ENCODE peak calls at places on chromosomes 12 and 14, in five cellular contexts. One of them, this sample, is unnamed.
A peak's percentile ranks its signal among the peaks of the same experiment; 100 is the strongest.

GRCh38 chr12:124844411-124845397 is 19.0 kb downstream of the SCARB1 start:
- DNase-seq in COR-L47: no peak
- DNase-seq in epithelial cell of esophagus: no peak
- DNase-seq in CD8-positive, alpha-beta memory T cell: no peak
- DNase-seq in cerebellar cortex: no peak
- DNase-seq in this sample: no peak

GRCh38 chr12:75715682-75716081 is 204.3 kb upstream of the KRR1 start:
- DNase-seq in COR-L47: no peak
- DNase-seq in epithelial cell of esophagus: no peak
- DNase-seq in CD8-positive, alpha-beta memory T cell: no peak
- DNase-seq in cerebellar cortex: no peak
- DNase-seq in this sample: no peak

GRCh38 chr12:55743131-55743921 is 404 bp downstream of the GDF11 start:
- DNase-seq in COR-L47: peak; percentile 65
- DNase-seq in epithelial cell of esophagus: peak; percentile 72
- DNase-seq in CD8-positive, alpha-beta memory T cell: peak; percentile 78
- DNase-seq in cerebellar cortex: peak; percentile 52
- DNase-seq in this sample: no peak

GRCh38 chr14:103834956-103835355 is 12.4 kb downstream of the PPP1R13B start:
- DNase-seq in COR-L47: no peak
- DNase-seq in epithelial cell of esophagus: no peak
- DNase-seq in CD8-positive, alpha-beta memory T cell: no peak
- DNase-seq in cerebellar cortex: no peak
- DNase-seq in this sample: no peak

GRCh38 chr12:7137868-7138267 is 7.7 kb downstream of the CLSTN3 start:
- DNase-seq in COR-L47: no peak
- DNase-seq in epithelial cell of esophagus: peak; percentile 45
- DNase-seq in CD8-positive, alpha-beta memory T cell: no peak
- DNase-seq in cerebellar cortex: no peak
- DNase-seq in this sample: no peak

GRCh38 chr14:95488376-95489162 is 27.9 kb downstream of the SYNE3 start:
- DNase-seq in COR-L47: no peak
- DNase-seq in epithelial cell of esophagus: no peak
- DNase-seq in CD8-positive, alpha-beta memory T cell: no peak
- DNase-seq in cerebellar cortex: no peak
- DNase-seq in this sample: no peak

GRCh38 chr12:97276198-97276580 is 186.4 kb upstream of the RMST start:
- DNase-seq in COR-L47: peak; percentile 81
- DNase-seq in epithelial cell of esophagus: no peak
- DNase-seq in CD8-positive, alpha-beta memory T cell: no peak
- DNase-seq in cerebellar cortex: peak; percentile 1
- DNase-seq in this sample: no peak

GRCh38 chr14:75971509-75971908 is 10.3 kb downstream of the TGFB3 start:
- DNase-seq in COR-L47: no peak
- DNase-seq in epithelial cell of esophagus: no peak
- DNase-seq in CD8-positive, alpha-beta memory T cell: no peak
- DNase-seq in cerebellar cortex: peak; percentile 86
- DNase-seq in this sample: no peak

GRCh38 chr14:51157012-51157411 is 62.1 kb upstream of the TRIM9 start:
- DNase-seq in COR-L47: peak; percentile 54
- DNase-seq in epithelial cell of esophagus: peak; percentile 49
- DNase-seq in CD8-positive, alpha-beta memory T cell: no peak
- DNase-seq in cerebellar cortex: peak; percentile 21
- DNase-seq in this sample: peak; percentile 25

GRCh38 chr14:71438684-71439083 is 493.5 kb upstream of the RGS6 start:
- DNase-seq in COR-L47: no peak
- DNase-seq in epithelial cell of esophagus: no peak
- DNase-seq in CD8-positive, alpha-beta memory T cell: no peak
- DNase-seq in cerebellar cortex: peak; percentile 31
- DNase-seq in this sample: no peak

GRCh38 chr14:98290596-98290995 is 981.4 kb downstream of the BCL11B start:
- DNase-seq in COR-L47: no peak
- DNase-seq in epithelial cell of esophagus: peak; percentile 94
- DNase-seq in CD8-positive, alpha-beta memory T cell: no peak
- DNase-seq in cerebellar cortex: no peak
- DNase-seq in this sample: peak; percentile 66

GRCh38 chr12:2023365-2023764 is 19.1 kb upstream of the DCP1B start:
- DNase-seq in COR-L47: no peak
- DNase-seq in epithelial cell of esophagus: peak; percentile 18
- DNase-seq in CD8-positive, alpha-beta memory T cell: no peak
- DNase-seq in cerebellar cortex: no peak
- DNase-seq in this sample: peak; percentile 18

GRCh38 chr14:24673534-24674203 is 39.7 kb upstream of the GZMB start:
- DNase-seq in COR-L47: no peak
- DNase-seq in epithelial cell of esophagus: peak; percentile 85
- DNase-seq in CD8-positive, alpha-beta memory T cell: peak; percentile 84
- DNase-seq in cerebellar cortex: no peak
- DNase-seq in this sample: peak; percentile 91

GRCh38 chr14:101082036-101082435 is 178.5 kb upstream of the RTL1 start:
- DNase-seq in COR-L47: no peak
- DNase-seq in epithelial cell of esophagus: no peak
- DNase-seq in CD8-positive, alpha-beta memory T cell: no peak
- DNase-seq in cerebellar cortex: no peak
- DNase-seq in this sample: no peak

GRCh38 chr12:25864287-25864686 is 94.2 kb upstream of the RASSF8 start:
- DNase-seq in COR-L47: no peak
- DNase-seq in epithelial cell of esophagus: no peak
- DNase-seq in CD8-positive, alpha-beta memory T cell: no peak
- DNase-seq in cerebellar cortex: no peak
- DNase-seq in this sample: no peak

GRCh38 chr12:127257366-127257935 is 1009.5 kb upstream of the TMEM132C start:
- DNase-seq in COR-L47: no peak
- DNase-seq in epithelial cell of esophagus: peak; percentile 61
- DNase-seq in CD8-positive, alpha-beta memory T cell: no peak
- DNase-seq in cerebellar cortex: no peak
- DNase-seq in this sample: peak; percentile 28

GRCh38 chr12:131364903-131365820 is 345.7 kb upstream of the SFSWAP start:
- DNase-seq in COR-L47: no peak
- DNase-seq in epithelial cell of esophagus: no peak
- DNase-seq in CD8-positive, alpha-beta memory T cell: no peak
- DNase-seq in cerebellar cortex: no peak
- DNase-seq in this sample: no peak

GRCh38 chr12:89016970-89017778 is 335.1 kb downstream of the DUSP6 start:
- DNase-seq in COR-L47: peak; percentile 75
- DNase-seq in epithelial cell of esophagus: peak; percentile 77
- DNase-seq in CD8-positive, alpha-beta memory T cell: peak; percentile 45
- DNase-seq in cerebellar cortex: peak; percentile 79
- DNase-seq in this sample: peak; percentile 76

GRCh38 chr14:65972346-65972745 is 513.8 kb upstream of the CCDC196 start:
- DNase-seq in COR-L47: no peak
- DNase-seq in epithelial cell of esophagus: no peak
- DNase-seq in CD8-positive, alpha-beta memory T cell: no peak
- DNase-seq in cerebellar cortex: no peak
- DNase-seq in this sample: no peak

GRCh38 chr14:22478670-22479069 is 110.4 kb downstream of the DAD1 start:
- DNase-seq in COR-L47: no peak
- DNase-seq in epithelial cell of esophagus: no peak
- DNase-seq in CD8-positive, alpha-beta memory T cell: no peak
- DNase-seq in cerebellar cortex: peak; percentile 56
- DNase-seq in this sample: no peak

GRCh38 chr12:20011200-20011599 is 357.1 kb upstream of the PDE3A start:
- DNase-seq in COR-L47: peak; percentile 0
- DNase-seq in epithelial cell of esophagus: no peak
- DNase-seq in CD8-positive, alpha-beta memory T cell: no peak
- DNase-seq in cerebellar cortex: peak; percentile 16
- DNase-seq in this sample: no peak

GRCh38 chr12:102522768-102523167 is 42.4 kb upstream of the IGF1 start:
- DNase-seq in COR-L47: no peak
- DNase-seq in epithelial cell of esophagus: no peak
- DNase-seq in CD8-positive, alpha-beta memory T cell: no peak
- DNase-seq in cerebellar cortex: no peak
- DNase-seq in this sample: no peak

GRCh38 chr14:34682787-34683321 is 31.5 kb downstream of the CFL2 start:
- DNase-seq in COR-L47: no peak
- DNase-seq in epithelial cell of esophagus: no peak
- DNase-seq in CD8-positive, alpha-beta memory T cell: no peak
- DNase-seq in cerebellar cortex: no peak
- DNase-seq in this sample: no peak

GRCh38 chr12:92623386-92623785 is 79.4 kb upstream of the PLEKHG7 start:
- DNase-seq in COR-L47: no peak
- DNase-seq in epithelial cell of esophagus: no peak
- DNase-seq in CD8-positive, alpha-beta memory T cell: no peak
- DNase-seq in cerebellar cortex: no peak
- DNase-seq in this sample: no peak

GRCh38 chr12:50979369-50980052 is 27.2 kb downstream of the HIGD1C start:
- DNase-seq in COR-L47: no peak
- DNase-seq in epithelial cell of esophagus: no peak
- DNase-seq in CD8-positive, alpha-beta memory T cell: no peak
- DNase-seq in cerebellar cortex: no peak
- DNase-seq in this sample: no peak

GRCh38 chr14:73740921-73741326 is 26.7 kb upstream of the PNMA1 start:
- DNase-seq in COR-L47: no peak
- DNase-seq in epithelial cell of esophagus: peak; percentile 84
- DNase-seq in CD8-positive, alpha-beta memory T cell: no peak
- DNase-seq in cerebellar cortex: no peak
- DNase-seq in this sample: no peak

GRCh38 chr12:447132-447531 is 12.6 kb upstream of the B4GALNT3 start:
- DNase-seq in COR-L47: no peak
- DNase-seq in epithelial cell of esophagus: no peak
- DNase-seq in CD8-positive, alpha-beta memory T cell: no peak
- DNase-seq in cerebellar cortex: no peak
- DNase-seq in this sample: no peak

GRCh38 chr12:72072613-72073212 is 134.1 kb downstream of the TPH2 start:
- DNase-seq in COR-L47: peak; percentile 34
- DNase-seq in epithelial cell of esophagus: peak; percentile 17
- DNase-seq in CD8-positive, alpha-beta memory T cell: no peak
- DNase-seq in cerebellar cortex: no peak
- DNase-seq in this sample: peak; percentile 28

GRCh38 chr12:45354399-45354798 is 138.5 kb downstream of the ANO6 start:
- DNase-seq in COR-L47: no peak
- DNase-seq in epithelial cell of esophagus: no peak
- DNase-seq in CD8-positive, alpha-beta memory T cell: no peak
- DNase-seq in cerebellar cortex: no peak
- DNase-seq in this sample: no peak

GRCh38 chr14:63432228-63432627 is 110.9 kb downstream of the PPP2R5E start:
- DNase-seq in COR-L47: peak; percentile 60
- DNase-seq in epithelial cell of esophagus: no peak
- DNase-seq in CD8-positive, alpha-beta memory T cell: no peak
- DNase-seq in cerebellar cortex: no peak
- DNase-seq in this sample: no peak

GRCh38 chr14:24145700-24146621 is at the start of gene PSME2:
- DNase-seq in COR-L47: no peak
- DNase-seq in epithelial cell of esophagus: no peak
- DNase-seq in CD8-positive, alpha-beta memory T cell: no peak
- DNase-seq in cerebellar cortex: no peak
- DNase-seq in this sample: peak; percentile 70

GRCh38 chr14:59213368-59214315 is 25.2 kb downstream of the DAAM1 start:
- DNase-seq in COR-L47: no peak
- DNase-seq in epithelial cell of esophagus: no peak
- DNase-seq in CD8-positive, alpha-beta memory T cell: no peak
- DNase-seq in cerebellar cortex: no peak
- DNase-seq in this sample: no peak

GRCh38 chr14:58994130-58994529 is 194.3 kb upstream of the DAAM1 start:
- DNase-seq in COR-L47: no peak
- DNase-seq in epithelial cell of esophagus: no peak
- DNase-seq in CD8-positive, alpha-beta memory T cell: no peak
- DNase-seq in cerebellar cortex: no peak
- DNase-seq in this sample: no peak

GRCh38 chr14:53888535-53889386 is 67.9 kb downstream of the BMP4 start:
- DNase-seq in COR-L47: no peak
- DNase-seq in epithelial cell of esophagus: no peak
- DNase-seq in CD8-positive, alpha-beta memory T cell: no peak
- DNase-seq in cerebellar cortex: no peak
- DNase-seq in this sample: no peak

GRCh38 chr12:31866523-31866922 is 92.7 kb upstream of the RESF1 start:
- DNase-seq in COR-L47: no peak
- DNase-seq in epithelial cell of esophagus: no peak
- DNase-seq in CD8-positive, alpha-beta memory T cell: no peak
- DNase-seq in cerebellar cortex: no peak
- DNase-seq in this sample: no peak

GRCh38 chr12:90102957-90103652 is 394.5 kb upstream of the ATP2B1 start:
- DNase-seq in COR-L47: peak; percentile 24
- DNase-seq in epithelial cell of esophagus: peak; percentile 61
- DNase-seq in CD8-positive, alpha-beta memory T cell: no peak
- DNase-seq in cerebellar cortex: peak; percentile 51
- DNase-seq in this sample: peak; percentile 35

GRCh38 chr14:73873660-73874059 is 13.0 kb upstream of the ZNF410 start:
- DNase-seq in COR-L47: no peak
- DNase-seq in epithelial cell of esophagus: no peak
- DNase-seq in CD8-positive, alpha-beta memory T cell: no peak
- DNase-seq in cerebellar cortex: no peak
- DNase-seq in this sample: no peak

GRCh38 chr12:125055591-125055990 is 9.6 kb upstream of the AACS start:
- DNase-seq in COR-L47: no peak
- DNase-seq in epithelial cell of esophagus: no peak
- DNase-seq in CD8-positive, alpha-beta memory T cell: no peak
- DNase-seq in cerebellar cortex: no peak
- DNase-seq in this sample: no peak

This sample was measured in foreskin keratinocyte.